ENCODE peak calls at places on chromosomes 4 and X, in eight cellular contexts. L is upper lobe of right lung, U is bronchial epithelial cell, I is ovary, A is astrocyte, Z is glutamatergic neuron, O is transverse colon, S is tibial artery. X is an unnamed sample.

GRCh38 chr4:137677851-137678250 is 145.6 kb upstream of the PCDH18 start:
- DNase-seq in L (no peak), U (peak; percentile 60), I (no peak), A (peak; percentile 75), Z (no peak), O (no peak), S (no peak), X (no peak)

GRCh38 chr4:137960371-137961050 is 281.6 kb downstream of the SLC7A11 start:
- DNase-seq in L (no peak), U (peak; percentile 89), I (no peak), A (peak; percentile 88), Z (no peak), O (no peak), S (no peak), X (no peak)

GRCh38 chrX:107448625-107449468 is 605 bp upstream of the FRMPD3 start:
- DNase-seq in L (no peak), U (no peak), I (no peak), A (no peak), Z (peak; percentile 51), O (no peak), S (no peak), X (no peak)

GRCh38 chr4:157713342-157713741 is 459.5 kb downstream of the GASK1B start:
- DNase-seq in L (no peak), U (peak; percentile 20), I (no peak), A (no peak), Z (peak; percentile 28), O (no peak), S (no peak), X (no peak)

GRCh38 chr4:1802151-1802715 is 9.1 kb downstream of the FGFR3 start:
- DNase-seq in L (no peak), U (no peak), I (no peak), A (no peak), Z (no peak), O (peak; percentile 36), S (no peak), X (no peak)

GRCh38 chr4:23930750-23931488 is 41.1 kb upstream of the PPARGC1A start:
- DNase-seq in L (peak; percentile 74), U (no peak), I (no peak), A (peak; percentile 35), Z (peak; percentile 31), O (peak; percentile 34), S (peak; percentile 91), X (peak; percentile 71)

GRCh38 chr4:70915048-70915815 is 13.1 kb downstream of the MOB1B start:
- DNase-seq in L (no peak), U (peak; percentile 68), I (no peak), A (peak; percentile 48), Z (no peak), O (no peak), S (no peak), X (no peak)

GRCh38 chr4:724131-724530 is 18.5 kb downstream of the PCGF3 start:
- DNase-seq in L (no peak), U (no peak), I (no peak), A (no peak), Z (no peak), O (peak; percentile 70), S (no peak), X (no peak)

GRCh38 chr4:107760281-107760947 is 40.4 kb upstream of the PAPSS1 start:
- DNase-seq in L (no peak), U (no peak), I (no peak), A (no peak), Z (peak; percentile 19), O (peak; percentile 67), S (no peak), X (no peak)

GRCh38 chrX:19579485-19579884 is 64.2 kb upstream of the MAP3K15 start:
- DNase-seq in L (no peak), U (peak; percentile 69), I (no peak), A (peak; percentile 66), Z (no peak), O (no peak), S (no peak), X (no peak)

GRCh38 chr4:110107868-110108267 is 90.5 kb downstream of the ELOVL6 start:
- DNase-seq in L (no peak), U (peak; percentile 41), I (no peak), A (no peak), Z (no peak), O (no peak), S (no peak), X (no peak)

GRCh38 chr4:87555751-87556619 is 26.8 kb upstream of the SPARCL1 start:
- DNase-seq in L (no peak), U (peak; percentile 100), I (no peak), A (peak; percentile 86), Z (no peak), O (no peak), S (peak; percentile 67), X (no peak)

GRCh38 chrX:113929004-113929403 is 654.9 kb upstream of the HTR2C start:
- DNase-seq in L (no peak), U (peak; percentile 39), I (no peak), A (peak; percentile 5), Z (peak; percentile 22), O (peak; percentile 17), S (no peak), X (peak; percentile 37)

GRCh38 chr4:159006202-159006601 is 96.7 kb upstream of the RAPGEF2 start:
- DNase-seq in L (no peak), U (peak; percentile 99), I (no peak), A (peak; percentile 63), Z (no peak), O (peak; percentile 51), S (no peak), X (no peak)

GRCh38 chr4:45033676-45034410 is 307.5 kb upstream of the GNPDA2 start:
- DNase-seq in L (no peak), U (no peak), I (no peak), A (no peak), Z (no peak), O (no peak), S (no peak), X (no peak)

GRCh38 chr4:134952305-134952704 is 750.7 kb upstream of the PABPC4L start:
- DNase-seq in L (peak; percentile 40), U (no peak), I (no peak), A (no peak), Z (no peak), O (no peak), S (no peak), X (no peak)

GRCh38 chr4:113411496-113411938 is 350.0 kb downstream of the CAMK2D start:
- DNase-seq in L (no peak), U (peak; percentile 95), I (no peak), A (peak; percentile 96), Z (no peak), O (no peak), S (no peak), X (no peak)

GRCh38 chr4:110865611-110866254 is 242.9 kb upstream of the PITX2 start:
- DNase-seq in L (no peak), U (no peak), I (no peak), A (peak; percentile 90), Z (no peak), O (no peak), S (no peak), X (no peak)

GRCh38 chr4:101279377-101279871 is 67.9 kb downstream of the PPP3CA start:
- DNase-seq in L (no peak), U (no peak), I (peak; percentile 71), A (peak; percentile 99), Z (no peak), O (no peak), S (no peak), X (peak; percentile 62)

GRCh38 chr4:133555671-133556070 is 406.6 kb downstream of the PCDH10 start:
- DNase-seq in L (no peak), U (no peak), I (no peak), A (peak; percentile 81), Z (no peak), O (no peak), S (no peak), X (no peak)
- TF ChIP-seq CTCF in L (no peak), U (no peak), I (no peak), A (no peak), Z (no peak), O (no peak), S (no peak), X (no peak)

DNA sequence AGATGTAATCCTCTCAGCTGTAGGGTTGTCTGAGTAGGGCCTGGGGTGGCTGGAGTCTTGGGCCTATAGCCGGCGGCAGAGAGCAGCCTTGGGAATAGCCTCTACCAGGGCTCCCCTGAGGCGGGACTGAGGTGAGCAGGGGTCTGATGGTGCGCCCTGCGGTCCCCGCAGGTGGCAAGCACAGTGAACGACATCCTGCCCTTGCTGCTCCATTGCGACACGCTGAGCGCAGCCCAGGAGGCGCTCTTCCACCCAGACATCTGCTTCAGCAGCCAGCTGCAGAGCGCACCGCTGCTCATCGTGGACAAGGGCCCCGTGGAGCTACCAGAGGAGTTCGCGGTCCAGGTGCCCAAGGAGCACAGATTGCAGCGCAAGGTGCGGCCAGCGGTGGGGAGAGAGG is 317.0 kb downstream of the ADGRL3 start:
- DNase-seq in L (no peak), U (no peak), I (no peak), A (no peak), Z (peak; percentile 71), O (peak; percentile 33), S (no peak), X (no peak)
- TF ChIP-seq CTCF in L (no peak), U (no peak), I (no peak), A (no peak), Z (no peak), O (peak; percentile 36), S (no peak), X (no peak)

DNA sequence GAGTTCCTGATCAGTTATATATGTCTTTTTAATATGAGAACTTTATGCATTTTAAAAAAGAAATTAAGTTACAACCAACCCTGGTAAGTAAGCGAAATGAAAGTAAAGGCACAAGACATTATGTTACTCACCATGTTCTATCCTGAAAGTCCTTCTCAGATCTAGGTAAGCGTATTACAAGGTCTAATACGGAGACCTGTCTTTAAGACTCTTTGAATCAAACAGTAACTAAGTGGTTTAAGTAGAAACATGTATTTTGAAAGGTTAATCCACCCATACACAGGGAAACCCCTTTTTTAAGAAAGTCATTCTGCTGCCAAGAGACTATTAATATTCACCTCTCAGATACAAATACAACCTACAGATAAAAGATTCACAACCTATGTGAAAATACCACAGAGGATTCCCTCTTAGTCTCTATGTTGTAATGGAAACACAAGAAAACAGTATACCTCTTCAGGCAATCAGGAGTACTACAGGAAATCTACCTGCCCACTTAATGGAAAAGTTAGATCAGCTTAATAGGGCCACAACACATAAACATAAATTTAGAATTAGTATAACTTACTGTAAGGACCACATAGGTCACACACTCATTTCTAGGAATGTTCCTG is 63.2 kb upstream of the TNIP3 start:
- DNase-seq in L (no peak), U (peak; percentile 13), I (no peak), A (no peak), Z (no peak), O (no peak), S (no peak), X (no peak)
- TF ChIP-seq CTCF in L (peak; percentile 15), U (no peak), I (no peak), A (no peak), Z (no peak), O (no peak), S (no peak), X (no peak)

DNA sequence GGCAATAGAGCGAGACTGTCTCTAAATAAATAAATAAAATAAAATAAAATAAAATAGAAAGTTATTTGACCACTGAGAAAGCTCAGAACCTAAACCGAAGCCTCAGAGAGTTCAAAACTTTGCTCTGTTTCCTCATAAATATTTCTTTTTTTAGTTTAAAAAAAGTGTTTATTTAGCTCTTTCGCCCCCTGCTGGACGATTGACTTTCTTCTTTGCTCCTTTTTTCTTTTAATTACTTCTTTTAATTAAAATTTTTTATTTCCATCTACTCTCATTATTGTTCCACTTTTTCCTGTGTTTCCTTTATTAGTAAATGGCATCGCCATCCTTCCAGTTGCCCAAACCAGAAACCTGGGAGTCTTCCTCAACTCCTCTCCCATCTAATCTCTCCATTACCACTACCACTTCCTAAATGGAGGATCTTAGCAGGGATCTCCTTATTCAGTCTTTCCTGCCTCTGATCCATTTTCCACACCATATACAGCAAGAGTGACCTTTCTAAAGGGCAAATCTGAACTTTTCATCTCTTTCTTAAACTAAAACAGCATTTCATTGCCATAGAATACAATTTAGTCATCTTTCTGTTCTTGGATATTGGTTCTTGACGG is 728 bp upstream of the IL13RA2 start:
- DNase-seq in L (no peak), U (no peak), I (no peak), A (no peak), Z (no peak), O (no peak), S (no peak), X (peak; percentile 22)
- TF ChIP-seq CTCF in L (peak; percentile 24), U (no peak), I (no peak), A (no peak), Z (peak; percentile 63), O (no peak), S (no peak), X (no peak)

X was measured in testis.